ENCODE peak calls at places on chromosomes 12 and 14, in four cellular contexts. X is A549; D is activated T-helper 1 cell treated with anti-CD3 and anti-CD28 coated beads, Interleukin-2, amount 50 U/mL, for 16 hours; S is amygdala. R is an unnamed sample.

GRCh38 chr12:16473610-16474326 is 126.3 kb downstream of the MGST1 start:
- DNase-seq in X (no peak), D (no peak), S (no peak), R (no peak)

GRCh38 chr12:111361717-111362576 is 6.9 kb downstream of the PHETA1 start:
- DNase-seq in X (no peak), D (no peak), S (no peak), R (no peak)

GRCh38 chr12:68113644-68114043 is 45.9 kb downstream of the IFNG start:
- DNase-seq in X (peak; percentile 17), D (peak; percentile 15), S (no peak), R (peak; percentile 34)

GRCh38 chr14:104280902-104281767 is 142.7 kb downstream of the KIF26A start:
- DNase-seq in X (no peak), D (no peak), S (no peak), R (no peak)

GRCh38 chr12:13817131-13817530 is 164.3 kb downstream of the GRIN2B start:
- DNase-seq in X (peak; percentile 28), D (no peak), S (no peak), R (no peak)

GRCh38 chr12:43401096-43401495 is 150.9 kb downstream of the ADAMTS20 start:
- DNase-seq in X (no peak), D (no peak), S (no peak), R (no peak)

GRCh38 chr12:101671157-101671791 is 26.2 kb upstream of the CHPT1 start:
- DNase-seq in X (no peak), D (no peak), S (no peak), R (peak; percentile 8)

GRCh38 chr14:52950898-52951729 is at the start of gene FERMT2:
- DNase-seq in X (peak; percentile 86), D (peak; percentile 6), S (peak; percentile 91), R (peak; percentile 74)

GRCh38 chr12:67088401-67089118 is 180.6 kb upstream of the CAND1 start:
- DNase-seq in X (no peak), D (no peak), S (no peak), R (no peak)

GRCh38 chr12:67539946-67540345 is 108.6 kb upstream of the DYRK2 start:
- DNase-seq in X (no peak), D (no peak), S (no peak), R (no peak)